ENCODE peak calls at places on chromosomes 6 and 20, in six cellular contexts. One of them, this sample, is unnamed.

GRCh38 chr20:59781236-59781635 is 152.2 kb downstream of the SYCP2 start:
- DNase-seq in fibroblast of pulmonary artery: no peak
- DNase-seq in lung: no peak
- DNase-seq in AG04450: no peak
- DNase-seq in GM12865: no peak
- DNase-seq in lower lobe of right lung: no peak
- DNase-seq in this sample: no peak

GRCh38 chr6:170074435-170074834 is 216.4 kb downstream of the DLL1 start:
- DNase-seq in AG04450: no peak
- DNase-seq in GM12865: no peak
- DNase-seq in lower lobe of right lung: peak
- DNase-seq in lung: no peak
- DNase-seq in fibroblast of pulmonary artery: no peak
- DNase-seq in this sample: no peak

GRCh38 chr20:34859826-34860545 is 12.7 kb downstream of the GGT7 start:
- DNase-seq in GM12865: no peak
- DNase-seq in fibroblast of pulmonary artery: no peak
- DNase-seq in lower lobe of right lung: no peak
- DNase-seq in AG04450: no peak
- DNase-seq in lung: no peak
- DNase-seq in this sample: peak

GRCh38 chr6:65229768-65230167 is 477.3 kb downstream of the EYS start:
- DNase-seq in AG04450: peak
- DNase-seq in lower lobe of right lung: no peak
- DNase-seq in GM12865: no peak
- DNase-seq in fibroblast of pulmonary artery: peak
- DNase-seq in lung: no peak
- DNase-seq in this sample: no peak

GRCh38 chr20:40864470-40864869 is 164.2 kb upstream of the TOP1 start:
- DNase-seq in AG04450: no peak
- DNase-seq in lung: no peak
- DNase-seq in fibroblast of pulmonary artery: no peak
- DNase-seq in lower lobe of right lung: no peak
- DNase-seq in GM12865: no peak
- DNase-seq in this sample: no peak

GRCh38 chr6:118377711-118378414 is 170.2 kb upstream of the PLN start:
- DNase-seq in AG04450: no peak
- DNase-seq in fibroblast of pulmonary artery: no peak
- DNase-seq in GM12865: no peak
- DNase-seq in lower lobe of right lung: peak
- DNase-seq in lung: peak
- DNase-seq in this sample: no peak

GRCh38 chr6:158270389-158271127 is 41.7 kb upstream of the TULP4 start:
- DNase-seq in lower lobe of right lung: no peak
- DNase-seq in GM12865: no peak
- DNase-seq in AG04450: no peak
- DNase-seq in fibroblast of pulmonary artery: no peak
- DNase-seq in lung: no peak
- DNase-seq in this sample: no peak

GRCh38 chr6:30800876-30801275 is 56.5 kb upstream of the IER3 start:
- DNase-seq in lower lobe of right lung: no peak
- DNase-seq in fibroblast of pulmonary artery: peak
- DNase-seq in lung: no peak
- DNase-seq in GM12865: no peak
- DNase-seq in AG04450: no peak
- DNase-seq in this sample: no peak

GRCh38 chr6:46015119-46015968 is at the start of gene CLIC5:
- DNase-seq in GM12865: no peak
- DNase-seq in fibroblast of pulmonary artery: no peak
- DNase-seq in lung: peak
- DNase-seq in lower lobe of right lung: peak
- DNase-seq in AG04450: no peak
- DNase-seq in this sample: peak

GRCh38 chr6:45350186-45350585 is 22.1 kb downstream of the RUNX2 start:
- DNase-seq in GM12865: no peak
- DNase-seq in lower lobe of right lung: no peak
- DNase-seq in lung: no peak
- DNase-seq in AG04450: no peak
- DNase-seq in fibroblast of pulmonary artery: no peak
- DNase-seq in this sample: no peak

GRCh38 chr20:47252879-47253307 is 103.6 kb downstream of the ZMYND8 start:
- DNase-seq in GM12865: no peak
- DNase-seq in lower lobe of right lung: no peak
- DNase-seq in fibroblast of pulmonary artery: no peak
- DNase-seq in AG04450: no peak
- DNase-seq in lung: no peak
- DNase-seq in this sample: no peak

GRCh38 chr6:4291453-4292403 is 156.4 kb upstream of the ECI2 start:
- DNase-seq in fibroblast of pulmonary artery: peak
- DNase-seq in lung: no peak
- DNase-seq in AG04450: no peak
- DNase-seq in lower lobe of right lung: no peak
- DNase-seq in GM12865: no peak
- DNase-seq in this sample: no peak

GRCh38 chr6:42361036-42361435 is 90.7 kb downstream of the TRERF1 start:
- DNase-seq in lung: no peak
- DNase-seq in GM12865: no peak
- DNase-seq in fibroblast of pulmonary artery: no peak
- DNase-seq in AG04450: no peak
- DNase-seq in lower lobe of right lung: no peak
- DNase-seq in this sample: no peak

GRCh38 chr6:151229401-151230276 is 10.1 kb upstream of the AKAP12 start:
- DNase-seq in lung: no peak
- DNase-seq in lower lobe of right lung: no peak
- DNase-seq in fibroblast of pulmonary artery: no peak
- DNase-seq in AG04450: no peak
- DNase-seq in GM12865: no peak
- DNase-seq in this sample: no peak

GRCh38 chr6:53240763-53241162 is 92.1 kb upstream of the GCM1 start:
- DNase-seq in lung: no peak
- DNase-seq in lower lobe of right lung: no peak
- DNase-seq in GM12865: no peak
- DNase-seq in AG04450: no peak
- DNase-seq in fibroblast of pulmonary artery: no peak
- DNase-seq in this sample: no peak

GRCh38 chr20:20365593-20365992 is 2.3 kb upstream of the INSM1 start:
- DNase-seq in GM12865: no peak
- DNase-seq in AG04450: no peak
- DNase-seq in lower lobe of right lung: no peak
- DNase-seq in fibroblast of pulmonary artery: no peak
- DNase-seq in lung: no peak
- DNase-seq in this sample: peak

GRCh38 chr6:52933778-52934177 is 24.3 kb upstream of the GSTA3 start:
- DNase-seq in lower lobe of right lung: no peak
- DNase-seq in lung: no peak
- DNase-seq in fibroblast of pulmonary artery: no peak
- DNase-seq in AG04450: no peak
- DNase-seq in GM12865: no peak
- DNase-seq in this sample: no peak

GRCh38 chr6:139050770-139051313 is 22.3 kb downstream of the ABRACL start:
- DNase-seq in fibroblast of pulmonary artery: no peak
- DNase-seq in lower lobe of right lung: no peak
- DNase-seq in AG04450: no peak
- DNase-seq in GM12865: no peak
- DNase-seq in lung: no peak
- DNase-seq in this sample: no peak

GRCh38 chr20:46951405-46951804 is 56.8 kb downstream of the EYA2 start:
- DNase-seq in GM12865: no peak
- DNase-seq in fibroblast of pulmonary artery: no peak
- DNase-seq in lung: no peak
- DNase-seq in AG04450: no peak
- DNase-seq in lower lobe of right lung: no peak
- DNase-seq in this sample: no peak

GRCh38 chr6:119349341-119350201 is at the start of gene MAN1A1:
- DNase-seq in GM12865: peak
- DNase-seq in AG04450: peak
- DNase-seq in lung: peak
- DNase-seq in lower lobe of right lung: peak
- DNase-seq in fibroblast of pulmonary artery: peak
- DNase-seq in this sample: peak

GRCh38 chr6:154536255-154536654 is 25.8 kb upstream of the CNKSR3 start:
- DNase-seq in lower lobe of right lung: no peak
- DNase-seq in GM12865: no peak
- DNase-seq in AG04450: no peak
- DNase-seq in fibroblast of pulmonary artery: no peak
- DNase-seq in lung: no peak
- DNase-seq in this sample: no peak

GRCh38 chr6:167993831-167994230 is 3.6 kb upstream of the KIF25 start:
- DNase-seq in fibroblast of pulmonary artery: no peak
- DNase-seq in AG04450: no peak
- DNase-seq in lower lobe of right lung: no peak
- DNase-seq in GM12865: no peak
- DNase-seq in lung: no peak
- DNase-seq in this sample: no peak

GRCh38 chr20:32343438-32343837 is 14.7 kb upstream of the ASXL1 start:
- DNase-seq in AG04450: no peak
- DNase-seq in lower lobe of right lung: no peak
- DNase-seq in fibroblast of pulmonary artery: peak
- DNase-seq in GM12865: no peak
- DNase-seq in lung: no peak
- DNase-seq in this sample: no peak

DNA sequence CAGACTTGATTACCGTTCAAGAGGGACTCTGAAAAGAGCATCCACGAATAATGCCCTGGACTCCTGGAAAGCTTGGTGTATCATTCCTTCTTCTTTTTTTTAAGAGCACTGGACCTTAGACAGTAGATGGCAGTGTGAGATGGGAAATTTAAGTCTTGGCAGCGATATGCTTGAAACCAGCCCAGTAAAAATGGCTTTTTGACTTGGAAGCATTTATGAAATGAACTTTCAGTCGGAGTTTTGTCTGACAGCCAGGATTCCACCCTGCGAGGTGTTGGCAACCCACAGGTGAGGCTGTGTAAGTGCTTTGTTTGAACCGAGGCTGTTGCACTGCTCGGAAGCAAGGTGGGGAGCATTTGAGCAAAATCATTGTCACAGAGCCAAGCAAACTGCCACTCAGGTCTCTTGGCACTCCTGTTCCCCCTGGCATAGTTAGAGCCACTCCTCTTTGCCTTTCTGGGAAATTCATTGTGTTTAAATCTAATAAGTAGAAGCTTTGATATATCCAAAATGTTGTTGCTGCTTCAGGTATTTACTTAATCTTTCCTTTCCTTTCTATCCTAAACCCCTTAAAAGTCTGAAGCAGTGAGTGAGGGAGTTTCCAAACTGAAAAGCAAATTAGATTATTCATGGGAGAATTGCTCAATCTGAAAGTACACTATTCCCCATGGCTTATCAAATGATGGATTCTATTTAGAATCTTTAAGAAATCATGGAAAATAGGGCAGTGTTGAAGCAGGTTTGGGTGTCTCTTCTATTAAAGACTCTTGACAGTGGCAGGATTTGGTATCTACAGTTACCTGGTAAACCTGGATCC is 272.8 kb upstream of the SLC35B3 start:
- DNase-seq in fibroblast of pulmonary artery: peak
- DNase-seq in lung: peak
- DNase-seq in GM12865: peak
- DNase-seq in AG04450: no peak
- DNase-seq in lower lobe of right lung: peak
- DNase-seq in this sample: no peak
- TF ChIP-seq CTCF in fibroblast of pulmonary artery: no peak
- TF ChIP-seq CTCF in lung: peak
- TF ChIP-seq CTCF in GM12865: peak
- TF ChIP-seq CTCF in AG04450: no peak
- TF ChIP-seq CTCF in lower lobe of right lung: peak
- TF ChIP-seq CTCF in this sample: no peak

GRCh38 chr6:132017921-132018320 is 66.7 kb upstream of the CCN2 start:
- DNase-seq in AG04450: no peak
- DNase-seq in GM12865: no peak
- DNase-seq in fibroblast of pulmonary artery: no peak
- DNase-seq in lung: no peak
- DNase-seq in lower lobe of right lung: no peak
- DNase-seq in this sample: no peak

GRCh38 chr6:132021552-132022375 is 70.6 kb upstream of the CCN2 start:
- DNase-seq in lower lobe of right lung: no peak
- DNase-seq in fibroblast of pulmonary artery: no peak
- DNase-seq in AG04450: no peak
- DNase-seq in GM12865: no peak
- DNase-seq in lung: no peak
- DNase-seq in this sample: no peak

GRCh38 chr6:132025468-132025867 is 74.3 kb upstream of the CCN2 start:
- DNase-seq in GM12865: no peak
- DNase-seq in AG04450: no peak
- DNase-seq in fibroblast of pulmonary artery: no peak
- DNase-seq in lower lobe of right lung: no peak
- DNase-seq in lung: no peak
- DNase-seq in this sample: no peak

GRCh38 chr6:132020138-132020551 is 69.0 kb upstream of the CCN2 start:
- DNase-seq in fibroblast of pulmonary artery: peak
- DNase-seq in GM12865: no peak
- DNase-seq in lung: no peak
- DNase-seq in AG04450: no peak
- DNase-seq in lower lobe of right lung: peak
- DNase-seq in this sample: no peak

DNA sequence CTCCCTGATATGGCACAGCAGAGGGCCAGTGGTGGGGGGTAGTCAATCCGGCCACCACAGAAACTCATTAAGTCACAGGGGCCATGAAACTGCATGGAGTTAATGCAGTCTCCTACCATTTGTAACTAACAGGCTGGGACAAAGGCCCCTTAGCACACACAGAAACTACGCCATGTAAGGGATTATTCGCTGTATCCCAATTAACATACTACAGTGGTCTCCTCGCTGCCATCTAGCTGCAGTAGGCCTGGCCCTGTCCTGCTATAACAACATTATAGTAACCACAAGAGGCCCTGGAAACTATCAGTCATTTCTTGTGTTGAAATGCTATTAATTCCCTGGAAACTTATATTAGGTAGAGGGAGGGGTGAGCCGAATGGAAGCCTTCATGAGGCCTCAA is 72.3 kb upstream of the CCN2 start:
- DNase-seq in lung: no peak
- DNase-seq in fibroblast of pulmonary artery: peak
- DNase-seq in GM12865: no peak
- DNase-seq in lower lobe of right lung: no peak
- DNase-seq in AG04450: no peak
- DNase-seq in this sample: no peak
- TF ChIP-seq CTCF in lung: no peak
- TF ChIP-seq CTCF in fibroblast of pulmonary artery: no peak
- TF ChIP-seq CTCF in GM12865: no peak
- TF ChIP-seq CTCF in lower lobe of right lung: no peak
- TF ChIP-seq CTCF in AG04450: no peak
- TF ChIP-seq CTCF in this sample: no peak

GRCh38 chr6:136956590-136957573 is 34.8 kb downstream of the SLC35D3 start:
- DNase-seq in GM12865: no peak
- DNase-seq in fibroblast of pulmonary artery: no peak
- DNase-seq in lung: no peak
- DNase-seq in AG04450: no peak
- DNase-seq in lower lobe of right lung: no peak
- DNase-seq in this sample: no peak
- TF ChIP-seq CTCF in GM12865: no peak
- TF ChIP-seq CTCF in fibroblast of pulmonary artery: no peak
- TF ChIP-seq CTCF in lung: no peak
- TF ChIP-seq CTCF in AG04450: no peak
- TF ChIP-seq CTCF in lower lobe of right lung: no peak
- TF ChIP-seq CTCF in this sample: no peak

DNA sequence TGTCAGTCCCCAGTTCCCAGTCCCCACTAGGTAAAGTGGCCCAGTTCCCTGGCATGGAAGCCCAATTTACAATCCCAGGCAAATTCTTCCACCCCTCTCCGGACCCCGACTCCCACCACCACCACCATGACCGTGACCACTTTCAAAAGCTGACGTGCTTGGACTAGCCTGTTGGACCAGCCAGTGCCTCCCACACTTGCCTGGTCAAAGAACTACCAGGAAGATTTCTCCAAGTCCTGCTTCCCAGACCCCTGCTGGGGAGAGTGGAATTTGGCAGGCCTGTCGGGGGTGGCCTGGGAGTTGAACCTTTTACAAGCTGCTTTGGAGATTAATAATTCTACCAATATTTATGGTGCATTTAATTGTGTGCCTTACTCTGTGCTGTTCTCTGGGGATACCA is 1.4 kb upstream of the PTPRT start:
- DNase-seq in fibroblast of pulmonary artery: no peak
- DNase-seq in GM12865: no peak
- DNase-seq in lung: no peak
- DNase-seq in AG04450: no peak
- DNase-seq in lower lobe of right lung: no peak
- DNase-seq in this sample: no peak
- TF ChIP-seq CTCF in fibroblast of pulmonary artery: no peak
- TF ChIP-seq CTCF in GM12865: no peak
- TF ChIP-seq CTCF in lung: no peak
- TF ChIP-seq CTCF in AG04450: no peak
- TF ChIP-seq CTCF in lower lobe of right lung: no peak
- TF ChIP-seq CTCF in this sample: no peak